ENCODE peak calls at places on chromosomes 13 and 19, in four cellular contexts. D is esophagus squamous epithelium, I is NCI-H1105, U is amygdala. M is an unnamed sample.
A peak's percentile ranks its signal among the peaks of the same experiment; 100 is the strongest.

GRCh38 chr13:99269627-99270252 is 11.6 kb upstream of the GPR18 start:
- DNase-seq in D (no peak), I (no peak), U (no peak), M (no peak)

GRCh38 chr19:903266-903797 is 9.7 kb downstream of the R3HDM4 start:
- DNase-seq in D (no peak), I (no peak), U (no peak), M (no peak)

GRCh38 chr19:45769821-45770191 is 754 bp upstream of the SIX5 start:
- DNase-seq in D (no peak), I (peak; percentile 38), U (peak; percentile 66), M (no peak)

GRCh38 chr13:40145139-40145538 is 489.7 kb downstream of the COG6 start:
- DNase-seq in D (no peak), I (no peak), U (no peak), M (no peak)

GRCh38 chr19:45442927-45443461 is 19.3 kb upstream of the ERCC1 start:
- DNase-seq in D (no peak), I (no peak), U (no peak), M (peak; percentile 20)

GRCh38 chr13:35729926-35730627 is 253.6 kb upstream of the MAB21L1 start:
- DNase-seq in D (no peak), I (no peak), U (no peak), M (no peak)

GRCh38 chr19:30682576-30683536 is 310.7 kb downstream of the ZNF536 start:
- DNase-seq in D (no peak), I (peak; percentile 77), U (peak; percentile 74), M (peak; percentile 49)

GRCh38 chr13:109971006-109971744 is 184.8 kb upstream of the IRS2 start:
- DNase-seq in D (no peak), I (no peak), U (no peak), M (no peak)

GRCh38 chr13:44117351-44117750 is 237.6 kb downstream of the LACC1 start:
- DNase-seq in D (no peak), I (no peak), U (no peak), M (no peak)

GRCh38 chr13:38166121-38166520 is 183.5 kb upstream of the UFM1 start:
- DNase-seq in D (no peak), I (no peak), U (no peak), M (no peak)

GRCh38 chr19:29671393-29672076 is 6.3 kb downstream of the PLEKHF1 start:
- DNase-seq in D (peak; percentile 50), I (no peak), U (no peak), M (peak; percentile 92)

GRCh38 chr13:33235564-33235963 is 50.0 kb downstream of the STARD13 start:
- DNase-seq in D (no peak), I (no peak), U (no peak), M (no peak)

GRCh38 chr19:8577247-8577646 is at the start of gene MYO1F:
- DNase-seq in D (no peak), I (no peak), U (peak; percentile 29), M (peak; percentile 33)

GRCh38 chr13:69980799-69981198 is 126.8 kb upstream of the ATXN8OS start:
- DNase-seq in D (no peak), I (no peak), U (no peak), M (no peak)

GRCh38 chr13:47337781-47338507 is 441.1 kb upstream of the HTR2A start:
- DNase-seq in D (no peak), I (no peak), U (no peak), M (no peak)

GRCh38 chr13:40381935-40382764 is 284.3 kb downstream of the FOXO1 start:
- DNase-seq in D (no peak), I (no peak), U (no peak), M (no peak)

GRCh38 chr19:10431943-10432735 is 11.8 kb downstream of the PDE4A start:
- DNase-seq in D (no peak), I (no peak), U (no peak), M (no peak)

M was measured in PC-9.